ENCODE peak calls at places on chromosome 7, in seven cellular contexts. I, T, H, W, A, P and E are unnamed samples.

GRCh38 chr7:127107601-127108007 is 145.1 kb downstream of the GRM8 start:
- DNase-seq in I (peak), A (peak), W (peak), T (peak), P (peak), H (peak), E (peak)

GRCh38 chr7:28528899-28529298 is 116.6 kb downstream of the CREB5 start:
- DNase-seq in I (no peak), W (no peak), A (no peak), P (no peak), H (no peak), T (no peak), E (no peak)

GRCh38 chr7:130996841-130997231 is 262.8 kb upstream of the KLF14 start:
- DNase-seq in I (no peak), A (peak), H (no peak), W (no peak), P (peak), T (no peak), E (no peak)

GRCh38 chr7:158431055-158431940 is 156.3 kb downstream of the PTPRN2 start:
- DNase-seq in A (no peak), T (no peak), I (no peak), W (peak), H (no peak), P (no peak), E (no peak)

GRCh38 chr7:144819566-144819965 is 16.3 kb downstream of the TPK1 start:
- DNase-seq in I (no peak), H (no peak), W (no peak), A (no peak), T (no peak), P (no peak), E (peak)

GRCh38 chr7:919114-919442 is 35.4 kb downstream of the ADAP1 start:
- DNase-seq in W (no peak), I (no peak), P (no peak), A (no peak), H (no peak), T (no peak), E (no peak)

GRCh38 chr7:56250135-56250534 is 133.9 kb upstream of the NUPR2 start:
- DNase-seq in H (no peak), W (no peak), A (no peak), P (no peak), I (no peak), T (no peak), E (no peak)

GRCh38 chr7:52233248-52233647 is 802.2 kb upstream of the POM121L12 start:
- DNase-seq in P (no peak), T (no peak), A (no peak), W (no peak), I (no peak), H (no peak), E (no peak)

GRCh38 chr7:29639887-29640600 is 76.4 kb downstream of the PRR15 start:
- DNase-seq in T (no peak), A (no peak), H (no peak), P (no peak), W (no peak), I (no peak), E (no peak)

GRCh38 chr7:41691286-41691966 is 11.5 kb downstream of the INHBA start:
- DNase-seq in I (no peak), P (no peak), W (no peak), H (no peak), A (no peak), T (no peak), E (no peak)
- TF ChIP-seq JUND in I (no peak), P (no peak), W (no peak), H (no peak), A (no peak), T (no peak), E (no peak)

GRCh38 chr7:115300228-115300870 is 378.5 kb downstream of the MDFIC start:
- DNase-seq in W (no peak), A (no peak), I (no peak), T (no peak), P (no peak), H (no peak), E (no peak)
- TF ChIP-seq JUND in W (no peak), A (no peak), I (no peak), T (no peak), P (no peak), H (no peak), E (no peak)

DNA sequence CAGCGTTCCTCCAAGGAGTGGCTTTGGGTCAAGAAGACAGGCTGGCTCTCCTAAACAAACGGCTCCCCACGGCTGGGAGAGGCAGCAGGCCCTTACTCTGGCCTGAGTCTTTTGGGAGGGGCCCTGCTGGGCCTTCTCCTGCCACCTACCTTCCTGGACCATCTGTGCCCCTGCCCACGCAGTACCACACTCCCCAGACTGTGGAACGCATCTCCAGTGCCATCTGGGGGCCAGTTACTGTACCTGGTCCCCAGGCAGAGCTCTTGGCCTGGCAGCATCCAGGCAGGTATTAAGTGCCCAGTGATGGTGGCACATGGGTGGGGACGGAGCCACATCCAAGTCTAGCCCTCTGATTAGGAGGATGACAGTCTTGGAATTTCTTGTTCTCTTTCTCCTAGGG is 14.4 kb downstream of the ALKBH4 start:
- DNase-seq in H (no peak), A (no peak), I (no peak), P (no peak), T (no peak), W (no peak), E (no peak)
- TF ChIP-seq JUND in H (no peak), A (no peak), I (no peak), P (no peak), T (no peak), W (no peak), E (no peak)

DNA sequence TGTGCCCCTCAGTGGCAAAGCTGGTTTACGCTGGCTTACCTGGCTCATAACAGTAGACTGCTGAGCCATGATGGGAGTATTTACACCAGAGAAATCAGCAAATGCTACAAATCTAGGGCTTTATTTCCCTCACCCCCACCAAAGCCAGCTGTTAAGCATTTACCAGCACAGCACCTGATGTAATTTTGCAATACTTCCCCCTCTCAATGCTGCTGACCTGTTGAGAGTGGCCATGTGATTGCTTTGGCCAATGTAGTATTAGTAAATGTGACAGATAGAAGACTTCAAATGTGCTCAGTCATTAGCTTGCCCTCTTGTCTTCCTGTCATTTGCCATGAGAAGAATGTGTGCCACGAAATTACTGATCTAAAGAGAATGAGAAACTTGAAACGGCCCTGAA is 46.6 kb downstream of the HERPUD2 start:
- DNase-seq in W (no peak), P (no peak), I (no peak), H (no peak), T (no peak), A (peak), E (no peak)
- TF ChIP-seq JUND in W (no peak), P (no peak), I (no peak), H (no peak), T (no peak), A (no peak), E (no peak)

DNA sequence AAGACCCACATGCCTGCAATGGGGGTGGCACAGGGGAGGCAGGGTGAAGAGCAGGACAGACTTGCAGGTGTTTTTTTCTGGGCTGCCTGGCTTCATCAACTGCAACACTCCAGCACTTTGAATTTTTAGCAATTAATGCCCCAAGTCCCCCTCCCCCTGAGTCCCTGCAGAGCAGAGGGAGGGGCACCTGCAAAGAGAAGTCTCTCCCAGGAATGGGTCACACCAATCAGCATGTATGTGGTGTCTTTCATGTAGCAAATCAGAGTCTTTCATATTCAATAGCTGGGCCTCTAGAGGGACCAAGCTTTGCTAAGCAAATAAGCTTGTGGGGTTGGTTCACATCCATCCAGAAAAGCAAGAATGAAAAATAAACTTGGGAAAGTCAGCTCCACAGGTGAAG is 90.8 kb downstream of the PARP12 start:
- DNase-seq in P (no peak), T (peak), H (no peak), W (no peak), I (no peak), A (no peak), E (peak)
- TF ChIP-seq JUND in P (no peak), T (no peak), H (no peak), W (no peak), I (no peak), A (no peak), E (no peak)